ENCODE peak calls at places on chromosomes 4 and X, in ten cellular contexts. L, I, Q, M, A, W, R, N, G and D are unnamed samples.

GRCh38 chr4:154744341-154744948 is 645 bp downstream of the LRAT start:
- DNase-seq in M (no peak), A (no peak), Q (no peak), R (no peak), L (no peak), N (no peak), G (no peak), I (no peak), W (no peak), D (no peak)

GRCh38 chr4:148061139-148061476 is 329.2 kb downstream of the ARHGAP10 start:
- DNase-seq in I (no peak), M (no peak), G (no peak), L (no peak), N (no peak), W (no peak), Q (no peak), R (no peak), A (no peak), D (no peak)

GRCh38 chrX:45134303-45134702 is 66.4 kb downstream of the DIPK2B start:
- DNase-seq in A (no peak), M (no peak), N (no peak), Q (no peak), I (no peak), L (no peak), W (no peak), R (no peak), G (no peak), D (no peak)

GRCh38 chrX:133414399-133415275 is 652 bp downstream of the GPC4 start:
- DNase-seq in N (no peak), M (peak), G (peak), Q (no peak), W (no peak), I (no peak), L (no peak), A (no peak), R (peak), D (no peak)

GRCh38 chrX:10566726-10567097 is 53.7 kb downstream of the MID1 start:
- DNase-seq in W (no peak), L (no peak), M (no peak), Q (no peak), G (no peak), A (no peak), N (no peak), I (no peak), R (no peak), D (no peak)

GRCh38 chrX:79530310-79531108 is 163.4 kb upstream of the ITM2A start:
- DNase-seq in N (no peak), G (peak), I (no peak), L (no peak), M (no peak), Q (no peak), W (no peak), R (no peak), A (no peak), D (no peak)

GRCh38 chr4:107778784-107779530 is 45.8 kb upstream of the SGMS2 start:
- DNase-seq in L (no peak), A (no peak), M (no peak), Q (no peak), I (no peak), G (no peak), N (no peak), R (no peak), W (no peak), D (no peak)

GRCh38 chr4:40283968-40284367 is 51.2 kb upstream of the CHRNA9 start:
- DNase-seq in N (no peak), Q (no peak), I (no peak), A (peak), G (no peak), L (peak), M (peak), R (no peak), W (peak), D (no peak)

GRCh38 chr4:160450861-160451260 is 1348.0 kb downstream of the RAPGEF2 start:
- DNase-seq in R (no peak), Q (no peak), L (no peak), G (no peak), N (no peak), I (no peak), W (no peak), A (no peak), M (no peak), D (no peak)

GRCh38 chr4:163492951-163493504 is 1.5 kb upstream of the TMA16 start:
- DNase-seq in A (peak), M (no peak), I (no peak), G (no peak), R (no peak), N (no peak), Q (no peak), L (no peak), W (no peak), D (no peak)

GRCh38 chrX:103629295-103630170 is 758 bp downstream of the TCEAL1 start:
- DNase-seq in A (no peak), R (peak), M (peak), N (peak), W (peak), G (peak), Q (no peak), I (peak), L (peak), D (peak)

GRCh38 chrX:11109968-11110367 is 1.2 kb upstream of the HCCS start:
- DNase-seq in R (no peak), N (no peak), I (no peak), W (no peak), G (no peak), L (no peak), M (no peak), Q (no peak), A (no peak), D (no peak)

GRCh38 chr4:137676357-137676998 is 144.2 kb upstream of the PCDH18 start:
- DNase-seq in W (no peak), M (no peak), I (no peak), G (no peak), Q (no peak), A (no peak), N (no peak), L (no peak), R (no peak), D (no peak)

GRCh38 chr4:119646347-119647071 is 17.9 kb upstream of the PDE5A start:
- DNase-seq in M (peak), I (no peak), Q (no peak), W (no peak), R (peak), A (no peak), G (no peak), L (no peak), N (no peak), D (peak)

GRCh38 chr4:173001571-173001970 is 167.0 kb upstream of the GALNT7 start:
- DNase-seq in G (no peak), M (no peak), W (no peak), A (no peak), I (no peak), R (no peak), N (no peak), Q (no peak), L (no peak), D (no peak)

GRCh38 chrX:11437642-11438379 is 144.6 kb downstream of the AMELX start:
- DNase-seq in N (no peak), A (no peak), R (peak), W (no peak), Q (no peak), M (no peak), G (peak), I (no peak), L (peak), D (no peak)

GRCh38 chrX:63719633-63720032 is 65.4 kb downstream of the ARHGEF9 start:
- DNase-seq in Q (no peak), G (no peak), A (no peak), M (no peak), L (no peak), W (no peak), R (no peak), I (no peak), N (no peak), D (no peak)

GRCh38 chr4:76969493-76969892 is 19.9 kb downstream of the SEPTIN11 start:
- DNase-seq in L (peak), N (no peak), W (no peak), A (no peak), I (no peak), G (no peak), R (no peak), M (no peak), Q (no peak), D (no peak)

GRCh38 chrX:7132335-7133035 is 15.0 kb upstream of the STS start:
- DNase-seq in Q (no peak), I (peak), M (no peak), A (peak), W (no peak), L (peak), N (no peak), R (peak), G (no peak), D (peak)
- TF ChIP-seq POLR2AphosphoS5 in Q (no peak), I (peak), M (no peak), A (no peak), W (no peak), L (no peak), N (no peak), R (no peak), G (peak), D (no peak)

DNA sequence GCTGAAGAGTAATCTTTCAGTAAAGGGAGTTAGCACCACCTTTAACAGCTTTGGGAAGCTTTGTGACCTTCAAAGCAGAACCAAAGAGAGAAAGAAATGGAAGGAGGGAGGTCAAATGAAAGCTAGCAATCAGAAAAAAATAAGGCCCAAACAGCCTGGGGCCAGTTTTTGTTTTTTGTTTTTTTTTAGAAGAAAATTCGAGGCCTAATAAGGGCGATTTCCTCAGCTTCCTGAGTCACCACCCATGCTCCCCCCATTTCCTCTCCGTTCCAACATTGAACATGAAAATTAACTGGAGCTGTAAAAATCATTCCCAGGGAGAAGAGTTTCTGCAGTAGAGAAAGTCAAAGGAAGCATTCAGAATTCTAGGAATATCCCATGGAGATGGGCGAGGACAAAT is 115.1 kb downstream of the SH3KBP1 start:
- DNase-seq in M (no peak), G (no peak), A (no peak), N (no peak), R (no peak), I (no peak), L (no peak), W (no peak), Q (no peak), D (no peak)
- H3K27ac ChIP-seq in M (peak), G (peak), A (no peak), N (peak), R (peak), I (no peak), L (no peak), W (peak), Q (peak), D (no peak)

GRCh38 chr4:139177049-139177887 is at the start of gene ELF2:
- DNase-seq in R (peak), L (peak), M (peak), I (peak), A (peak), Q (no peak), N (peak), W (peak), G (peak), D (peak)
- TF ChIP-seq POLR2A in R (no peak), L (peak), M (peak), I (no peak), A (no peak), Q (peak), N (no peak), W (no peak), G (peak), D (peak)

GRCh38 chr4:16809064-16809463 is 89.4 kb downstream of the LDB2 start:
- DNase-seq in A (no peak), M (no peak), G (no peak), L (no peak), N (no peak), W (no peak), Q (no peak), R (no peak), I (no peak), D (no peak)

GRCh38 chr4:16818005-16818404 is 80.4 kb downstream of the LDB2 start:
- DNase-seq in W (no peak), R (no peak), G (no peak), M (no peak), N (no peak), I (no peak), Q (no peak), A (no peak), L (no peak), D (no peak)

DNA sequence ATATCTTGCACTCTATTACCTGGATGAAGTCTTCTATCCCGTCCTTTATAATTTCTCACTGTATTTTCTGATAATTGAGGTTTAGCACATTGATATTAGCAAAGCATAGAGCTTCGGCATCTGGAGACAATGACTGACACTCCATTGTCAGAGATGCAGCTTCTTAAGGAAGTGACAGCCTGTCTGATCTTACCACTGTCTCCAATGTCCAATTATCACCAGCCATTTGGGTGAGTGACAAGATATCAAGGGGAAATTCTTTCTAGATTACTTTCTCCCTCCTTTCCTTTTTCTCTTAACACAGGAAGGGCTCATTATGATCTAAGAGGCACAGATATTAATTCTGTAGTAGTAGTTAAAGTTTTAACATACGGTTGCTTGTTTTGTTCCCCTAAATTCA is 86.4 kb downstream of the LDB2 start:
- DNase-seq in W (no peak), L (no peak), M (no peak), I (no peak), G (no peak), N (no peak), R (no peak), Q (no peak), A (no peak), D (no peak)
- TF ChIP-seq POLR2AphosphoS5 in W (no peak), L (no peak), M (no peak), I (no peak), G (no peak), N (no peak), R (no peak), Q (no peak), A (no peak), D (no peak)

GRCh38 chr4:183082053-183082452 is 17.0 kb upstream of the WWC2 start:
- DNase-seq in R (peak), L (no peak), W (no peak), N (no peak), G (no peak), A (no peak), Q (no peak), M (no peak), I (no peak), D (no peak)
- H3K27ac ChIP-seq in R (no peak), L (no peak), W (no peak), N (no peak), G (no peak), A (no peak), Q (no peak), M (no peak), I (no peak), D (no peak)

GRCh38 chr4:99947190-99947578 is 766 bp upstream of the DNAJB14 start:
- DNase-seq in M (no peak), Q (no peak), N (no peak), I (no peak), L (no peak), W (no peak), G (no peak), R (no peak), A (no peak), D (no peak)

GRCh38 chr4:99947608-99948007 is 1.2 kb upstream of the DNAJB14 start:
- DNase-seq in Q (no peak), I (no peak), G (no peak), A (no peak), R (no peak), W (no peak), M (no peak), N (no peak), L (no peak), D (no peak)

GRCh38 chr4:99949999-99950912 is at the start of gene H2AZ1:
- DNase-seq in N (peak), I (peak), M (peak), R (peak), W (peak), L (peak), Q (peak), A (peak), G (peak), D (peak)

GRCh38 chr4:99950913-99951254 is 809 bp upstream of the H2AZ1 start:
- DNase-seq in Q (no peak), N (no peak), R (no peak), G (no peak), W (no peak), I (no peak), L (no peak), A (no peak), M (no peak), D (no peak)

DNA sequence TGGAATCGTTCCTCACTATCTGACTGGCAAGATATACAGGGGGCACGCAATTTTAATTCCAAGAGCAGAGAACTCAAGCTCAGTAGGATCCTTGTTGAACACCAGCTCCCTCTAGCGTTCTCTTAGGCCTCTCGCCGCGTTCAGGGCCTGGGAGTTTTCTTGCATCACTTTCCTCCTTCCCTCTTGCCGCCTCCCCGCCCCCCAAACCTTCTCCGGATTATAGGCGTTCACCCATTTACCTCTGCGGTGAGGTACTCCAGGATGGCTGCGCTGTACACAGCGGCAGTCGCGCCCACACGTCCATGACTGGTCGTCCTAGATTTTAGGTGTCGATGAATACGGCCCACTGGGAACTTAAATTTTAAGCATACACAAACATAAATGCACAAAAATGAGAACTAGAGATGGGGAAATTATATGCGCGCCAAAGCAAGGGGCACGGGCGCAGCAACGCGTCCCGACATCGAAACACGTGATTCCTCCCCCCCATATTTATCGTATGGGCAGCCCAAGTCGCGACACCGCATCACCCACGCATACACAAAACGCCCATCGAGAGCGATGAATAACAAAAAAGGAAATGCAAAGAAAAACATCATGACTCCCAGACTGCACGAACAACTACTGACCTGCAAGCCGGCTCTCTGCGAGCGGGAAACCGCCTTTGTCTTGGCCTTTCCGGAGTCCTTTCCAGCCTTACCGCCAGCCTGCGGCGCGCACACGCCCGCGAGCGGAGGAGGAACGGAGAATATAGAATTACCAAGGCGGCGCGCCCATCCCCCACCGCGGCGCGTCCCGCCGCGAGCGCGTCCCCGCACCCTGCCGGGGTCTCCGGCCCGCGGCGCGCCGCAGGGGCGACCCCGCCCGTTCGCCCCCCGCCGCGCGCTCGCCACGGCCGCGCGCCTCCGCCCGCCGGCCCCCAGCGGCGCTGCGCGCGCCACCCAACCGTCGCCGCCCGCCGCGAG is 759 bp downstream of the H2AZ1 start:
- DNase-seq in R (peak), G (peak), M (peak), L (peak), W (peak), A (peak), Q (peak), N (peak), I (peak), D (peak)
- TF ChIP-seq POLR2A in R (peak), G (no peak), M (peak), L (peak), W (no peak), A (peak), Q (peak), N (no peak), I (no peak), D (no peak)

DNA sequence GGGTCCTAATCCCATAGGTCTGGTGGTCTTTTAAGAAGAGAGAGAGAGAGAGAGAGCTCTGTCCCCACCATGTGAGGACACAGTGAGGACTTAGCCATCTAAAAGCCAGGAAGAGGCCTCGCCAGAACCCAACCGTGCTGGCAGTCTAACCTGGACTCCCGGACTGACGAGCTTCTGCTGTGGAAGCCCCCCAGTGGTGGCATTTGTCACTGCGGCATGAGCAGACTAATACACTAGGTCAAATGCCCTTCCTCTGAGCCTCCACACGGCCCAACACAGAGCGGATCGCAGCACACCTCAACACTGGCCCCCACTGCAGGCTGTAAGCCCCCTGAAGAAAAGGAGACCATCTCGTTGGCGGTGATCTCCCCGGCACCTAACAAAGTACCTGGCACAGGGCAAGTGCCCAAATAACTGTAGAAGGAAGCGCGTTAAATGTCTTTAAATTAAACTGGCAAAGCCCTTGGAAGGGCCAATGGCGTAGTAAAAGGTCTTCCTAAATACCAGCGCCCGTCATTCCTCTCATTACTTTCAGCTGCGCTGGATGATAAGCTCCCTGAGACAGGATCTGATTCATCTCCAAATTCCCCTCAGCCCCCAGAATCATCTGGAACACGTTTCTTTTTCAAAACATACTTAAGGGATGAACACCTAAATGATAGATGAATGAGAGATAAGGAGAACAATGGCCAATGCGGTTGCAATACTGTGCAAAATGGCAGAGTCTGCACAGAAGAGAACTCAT is 95.2 kb downstream of the AFAP1 start:
- DNase-seq in W (no peak), M (peak), L (peak), N (peak), Q (no peak), G (no peak), I (peak), R (peak), A (peak), D (no peak)
- TF ChIP-seq POLR2AphosphoS5 in W (no peak), M (no peak), L (no peak), N (no peak), Q (no peak), G (no peak), I (peak), R (no peak), A (no peak), D (no peak)

DNA sequence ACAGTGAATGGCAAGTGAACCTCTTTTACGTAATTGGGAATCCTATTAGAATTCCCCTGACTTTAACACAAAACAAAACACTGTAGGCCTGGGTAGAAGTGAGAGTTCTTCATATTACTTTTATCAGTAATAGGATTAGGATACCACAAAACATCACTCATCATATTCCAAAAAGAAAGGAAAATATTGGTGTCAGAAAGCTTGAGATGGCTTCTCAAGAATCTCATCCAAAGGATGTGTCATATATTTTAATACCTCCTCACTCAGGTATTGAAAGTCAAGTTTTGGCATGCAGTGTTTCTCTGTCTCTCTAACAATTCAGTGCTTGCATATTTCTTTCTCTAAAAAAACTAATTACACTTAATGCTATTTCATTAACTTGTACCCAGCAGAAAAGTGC is 173.2 kb downstream of the PDGFC start:
- DNase-seq in I (no peak), M (no peak), G (no peak), A (no peak), L (no peak), Q (no peak), R (no peak), W (no peak), N (no peak), D (no peak)
- H3K27ac ChIP-seq in I (no peak), M (no peak), G (no peak), A (no peak), L (no peak), Q (no peak), R (no peak), W (no peak), N (no peak), D (no peak)

DNA sequence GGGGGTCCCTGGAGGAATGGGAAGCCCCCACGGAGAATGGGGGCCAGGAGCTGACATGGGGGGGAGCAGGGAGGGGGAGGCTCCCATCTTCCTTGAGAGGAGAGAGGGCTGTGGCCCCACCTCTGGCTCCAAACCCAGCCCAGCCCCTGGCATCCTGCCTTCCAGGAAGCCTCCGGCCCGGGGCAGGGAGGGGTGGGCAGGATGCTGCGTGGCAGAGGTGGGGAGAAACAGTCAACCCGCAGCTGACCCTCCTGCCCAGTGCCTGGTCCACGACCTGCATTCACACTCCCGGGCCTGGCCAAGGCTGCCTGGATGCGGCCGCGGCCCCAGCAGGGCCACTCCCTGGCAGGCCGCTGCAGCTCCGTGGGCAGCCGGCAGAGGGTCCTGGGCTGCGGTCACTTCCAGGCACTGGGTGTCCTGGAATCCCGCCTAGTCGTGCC is 39.0 kb downstream of the CPLX1 start:
- DNase-seq in Q (no peak), I (no peak), R (no peak), G (peak), M (peak), A (no peak), W (peak), N (peak), L (no peak), D (no peak)
- TF ChIP-seq POLR2A in Q (no peak), I (no peak), R (no peak), G (no peak), M (no peak), A (no peak), W (no peak), N (no peak), L (no peak), D (no peak)